ENCODE peak calls at places on chromosomes 7 and 10, in nine cellular contexts. O is lower leg skin; J is aorta; N is spleen; I is effector memory CD4-positive, alpha-beta T cell; G is heart right ventricle; Q is esophagus muscularis mucosa; Z is adipocyte; A is psoas muscle. M is an unnamed sample.

GRCh38 chr10:21888959-21889358 is 114.6 kb downstream of the DNAJC1 start:
- DNase-seq in O (no peak), J (no peak), N (no peak), I (no peak), G (no peak), Q (no peak), Z (no peak), A (no peak), M (peak)

GRCh38 chr7:1698221-1698620 is 28.1 kb downstream of the ELFN1 start:
- DNase-seq in O (no peak), J (peak), N (peak), I (no peak), G (no peak), Q (no peak), Z (no peak), A (no peak), M (no peak)

GRCh38 chr10:2196272-2196671 is 458.9 kb upstream of the ADARB2 start:
- DNase-seq in O (no peak), J (no peak), N (no peak), I (no peak), G (no peak), Q (no peak), Z (no peak), A (no peak), M (no peak)

GRCh38 chr10:76033457-76034196 is 602.2 kb downstream of the LRMDA start:
- DNase-seq in O (peak), J (no peak), N (no peak), I (no peak), G (no peak), Q (no peak), Z (no peak), A (no peak), M (no peak)

GRCh38 chr7:12212051-12212485 is 974 bp downstream of the TMEM106B start:
- DNase-seq in O (no peak), J (no peak), N (no peak), I (no peak), G (no peak), Q (no peak), Z (peak), A (no peak), M (no peak)

GRCh38 chr10:104321226-104321625 is 17.0 kb downstream of the ITPRIP start:
- DNase-seq in O (no peak), J (no peak), N (peak), I (no peak), G (peak), Q (no peak), Z (no peak), A (no peak), M (no peak)

GRCh38 chr7:116582164-116582732 is 57.4 kb downstream of the CAV1 start:
- DNase-seq in O (no peak), J (no peak), N (no peak), I (no peak), G (no peak), Q (no peak), Z (peak), A (no peak), M (no peak)

GRCh38 chr7:52639981-52640380 is 395.5 kb upstream of the POM121L12 start:
- DNase-seq in O (no peak), J (no peak), N (no peak), I (no peak), G (no peak), Q (no peak), Z (no peak), A (no peak), M (no peak)

GRCh38 chr7:32762321-32762669 is 129.3 kb downstream of the KBTBD2 start:
- DNase-seq in O (no peak), J (no peak), N (no peak), I (no peak), G (no peak), Q (no peak), Z (no peak), A (no peak), M (no peak)

GRCh38 chr7:24701232-24701898 is 55.9 kb downstream of the GSDME start:
- DNase-seq in O (no peak), J (no peak), N (peak), I (no peak), G (no peak), Q (no peak), Z (peak), A (no peak), M (no peak)

GRCh38 chr7:38615665-38616064 is 15.5 kb downstream of the AMPH start:
- DNase-seq in O (no peak), J (no peak), N (no peak), I (no peak), G (no peak), Q (no peak), Z (no peak), A (no peak), M (no peak)

GRCh38 chr7:13826752-13827151 is 162.7 kb downstream of the ETV1 start:
- DNase-seq in O (no peak), J (no peak), N (no peak), I (no peak), G (no peak), Q (no peak), Z (no peak), A (no peak), M (no peak)

GRCh38 chr10:131858583-131859340 is 42.0 kb upstream of the PPP2R2D start:
- DNase-seq in O (no peak), J (peak), N (peak), I (no peak), G (no peak), Q (no peak), Z (no peak), A (no peak), M (no peak)

DNA sequence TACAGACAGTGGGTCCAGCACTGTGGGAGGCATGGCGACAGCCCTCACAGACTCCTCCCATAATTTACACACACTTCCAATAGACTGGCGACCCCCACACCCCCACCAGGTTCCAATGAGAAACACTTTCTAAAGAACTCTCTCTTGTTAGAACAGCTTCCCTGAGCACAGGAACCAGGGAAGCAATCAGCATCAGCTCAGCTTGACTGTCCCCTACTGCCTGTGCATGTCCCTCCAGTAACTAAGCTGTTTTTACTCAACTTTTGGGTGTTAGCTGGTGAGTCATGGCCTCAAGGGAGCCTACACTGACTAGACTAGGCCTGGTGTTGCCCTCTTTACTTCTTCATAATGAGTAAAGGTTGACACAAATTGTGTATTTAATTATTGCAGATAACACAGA is 32.6 kb upstream of the HERPUD2 start:
- DNase-seq in O (no peak), J (no peak), N (no peak), I (no peak), G (no peak), Q (no peak), Z (peak), A (no peak), M (no peak)
- H3K4me3 ChIP-seq in O (no peak), J (no peak), N (no peak), I (no peak), G (no peak), Q (no peak), Z (no peak), A (no peak), M (no peak)

GRCh38 chr10:105759741-105760140 is 1118.7 kb downstream of the SORCS3 start:
- DNase-seq in O (no peak), J (no peak), N (no peak), I (no peak), G (no peak), Q (no peak), Z (no peak), A (no peak), M (no peak)
- H3K4me3 ChIP-seq in O (no peak), J (no peak), N (no peak), I (no peak), G (no peak), Q (no peak), Z (no peak), A (no peak), M (no peak)

GRCh38 chr7:132720835-132721234 is 144.6 kb upstream of the PLXNA4 start:
- DNase-seq in O (no peak), J (no peak), N (no peak), I (no peak), G (no peak), Q (no peak), Z (no peak), A (no peak), M (no peak)
- H3K4me3 ChIP-seq in O (no peak), J (no peak), N (no peak), I (no peak), G (no peak), Q (no peak), Z (no peak), A (no peak), M (no peak)

GRCh38 chr7:149881328-149882263 is 7.8 kb downstream of the ATP6V0E2 start:
- DNase-seq in O (no peak), J (peak), N (no peak), I (no peak), G (no peak), Q (peak), Z (no peak), A (no peak), M (no peak)
- H3K4me3 ChIP-seq in O (no peak), J (no peak), N (no peak), I (no peak), G (no peak), Q (no peak), Z (no peak), A (no peak), M (no peak)

M was measured in GM12864.